ENCODE peak calls at places on chromosomes 16 and 17, in six cellular contexts. One of them, this sample, is unnamed.

GRCh38 chr16:88454315-88455057 is 1.4 kb downstream of the ZFPM1 start:
- DNase-seq in GM13977: no peak
- DNase-seq in amniotic epithelial cell: no peak
- DNase-seq in NCI-H2227 treated with DMSO at 0.1 percent for 48 hours: no peak
- DNase-seq in WTC11: no peak
- DNase-seq in CD8-positive, alpha-beta memory T cell: peak
- DNase-seq in this sample: no peak

GRCh38 chr17:74873874-74874614 is 1.2 kb upstream of the FDXR start:
- DNase-seq in GM13977: no peak
- DNase-seq in amniotic epithelial cell: no peak
- DNase-seq in NCI-H2227 treated with DMSO at 0.1 percent for 48 hours: peak
- DNase-seq in WTC11: no peak
- DNase-seq in CD8-positive, alpha-beta memory T cell: no peak
- DNase-seq in this sample: no peak

GRCh38 chr17:34628883-34629282 is 49.5 kb downstream of the TMEM132E start:
- DNase-seq in GM13977: no peak
- DNase-seq in amniotic epithelial cell: no peak
- DNase-seq in NCI-H2227 treated with DMSO at 0.1 percent for 48 hours: no peak
- DNase-seq in WTC11: no peak
- DNase-seq in CD8-positive, alpha-beta memory T cell: no peak
- DNase-seq in this sample: no peak

GRCh38 chr16:73058616-73059409 is 10.9 kb upstream of the ZFHX3 start:
- DNase-seq in GM13977: peak
- DNase-seq in amniotic epithelial cell: peak
- DNase-seq in NCI-H2227 treated with DMSO at 0.1 percent for 48 hours: peak
- DNase-seq in WTC11: peak
- DNase-seq in CD8-positive, alpha-beta memory T cell: no peak
- DNase-seq in this sample: peak

GRCh38 chr17:57641761-57642160 is 103.3 kb downstream of the CCDC182 start:
- DNase-seq in GM13977: no peak
- DNase-seq in amniotic epithelial cell: no peak
- DNase-seq in NCI-H2227 treated with DMSO at 0.1 percent for 48 hours: no peak
- DNase-seq in WTC11: no peak
- DNase-seq in CD8-positive, alpha-beta memory T cell: no peak
- DNase-seq in this sample: no peak

GRCh38 chr16:56189990-56190902 is 1.0 kb upstream of the GNAO1 start:
- DNase-seq in GM13977: no peak
- DNase-seq in amniotic epithelial cell: no peak
- DNase-seq in NCI-H2227 treated with DMSO at 0.1 percent for 48 hours: no peak
- DNase-seq in WTC11: no peak
- DNase-seq in CD8-positive, alpha-beta memory T cell: peak
- DNase-seq in this sample: peak

GRCh38 chr17:38960402-38960801 is 6.8 kb downstream of the FBXO47 start:
- DNase-seq in GM13977: no peak
- DNase-seq in amniotic epithelial cell: no peak
- DNase-seq in NCI-H2227 treated with DMSO at 0.1 percent for 48 hours: no peak
- DNase-seq in WTC11: no peak
- DNase-seq in CD8-positive, alpha-beta memory T cell: no peak
- DNase-seq in this sample: no peak

GRCh38 chr16:14244344-14245010 is 173.4 kb downstream of the MRTFB start:
- DNase-seq in GM13977: no peak
- DNase-seq in amniotic epithelial cell: peak
- DNase-seq in NCI-H2227 treated with DMSO at 0.1 percent for 48 hours: no peak
- DNase-seq in WTC11: no peak
- DNase-seq in CD8-positive, alpha-beta memory T cell: no peak
- DNase-seq in this sample: no peak

GRCh38 chr17:75551276-75551675 is 25.8 kb downstream of the LLGL2 start:
- DNase-seq in GM13977: no peak
- DNase-seq in amniotic epithelial cell: peak
- DNase-seq in NCI-H2227 treated with DMSO at 0.1 percent for 48 hours: no peak
- DNase-seq in WTC11: no peak
- DNase-seq in CD8-positive, alpha-beta memory T cell: no peak
- DNase-seq in this sample: no peak

GRCh38 chr16:1535391-1536291 is 2.2 kb downstream of the TMEM204 start:
- DNase-seq in GM13977: no peak
- DNase-seq in amniotic epithelial cell: no peak
- DNase-seq in NCI-H2227 treated with DMSO at 0.1 percent for 48 hours: no peak
- DNase-seq in WTC11: no peak
- DNase-seq in CD8-positive, alpha-beta memory T cell: peak
- DNase-seq in this sample: no peak

GRCh38 chr17:48561894-48562810 is 16.0 kb downstream of the HOXB4 start:
- DNase-seq in GM13977: no peak
- DNase-seq in amniotic epithelial cell: peak
- DNase-seq in NCI-H2227 treated with DMSO at 0.1 percent for 48 hours: no peak
- DNase-seq in WTC11: no peak
- DNase-seq in CD8-positive, alpha-beta memory T cell: peak
- DNase-seq in this sample: no peak

GRCh38 chr17:4509923-4510614 is 11.4 kb downstream of the SPNS2 start:
- DNase-seq in GM13977: no peak
- DNase-seq in amniotic epithelial cell: no peak
- DNase-seq in NCI-H2227 treated with DMSO at 0.1 percent for 48 hours: no peak
- DNase-seq in WTC11: no peak
- DNase-seq in CD8-positive, alpha-beta memory T cell: no peak
- DNase-seq in this sample: no peak

GRCh38 chr17:55210292-55210691 is 54.5 kb upstream of the HLF start:
- DNase-seq in GM13977: no peak
- DNase-seq in amniotic epithelial cell: no peak
- DNase-seq in NCI-H2227 treated with DMSO at 0.1 percent for 48 hours: no peak
- DNase-seq in WTC11: no peak
- DNase-seq in CD8-positive, alpha-beta memory T cell: no peak
- DNase-seq in this sample: no peak

GRCh38 chr17:58189436-58190146 is 2.9 kb upstream of the EPX start:
- DNase-seq in GM13977: no peak
- DNase-seq in amniotic epithelial cell: peak
- DNase-seq in NCI-H2227 treated with DMSO at 0.1 percent for 48 hours: no peak
- DNase-seq in WTC11: no peak
- DNase-seq in CD8-positive, alpha-beta memory T cell: no peak
- DNase-seq in this sample: no peak

GRCh38 chr16:25012525-25012991 is 2.6 kb downstream of the ARHGAP17 start:
- DNase-seq in GM13977: no peak
- DNase-seq in amniotic epithelial cell: peak
- DNase-seq in NCI-H2227 treated with DMSO at 0.1 percent for 48 hours: peak
- DNase-seq in WTC11: no peak
- DNase-seq in CD8-positive, alpha-beta memory T cell: no peak
- DNase-seq in this sample: no peak

GRCh38 chr17:75271955-75272847 is 1.2 kb upstream of the MIF4GD start:
- DNase-seq in GM13977: no peak
- DNase-seq in amniotic epithelial cell: no peak
- DNase-seq in NCI-H2227 treated with DMSO at 0.1 percent for 48 hours: no peak
- DNase-seq in WTC11: no peak
- DNase-seq in CD8-positive, alpha-beta memory T cell: peak
- DNase-seq in this sample: no peak

GRCh38 chr17:63675607-63676539 is 24.1 kb downstream of the LIMD2 start:
- DNase-seq in GM13977: no peak
- DNase-seq in amniotic epithelial cell: peak
- DNase-seq in NCI-H2227 treated with DMSO at 0.1 percent for 48 hours: no peak
- DNase-seq in WTC11: no peak
- DNase-seq in CD8-positive, alpha-beta memory T cell: no peak
- DNase-seq in this sample: no peak

GRCh38 chr17:33725675-33726271 is 432.7 kb upstream of the ASIC2 start:
- DNase-seq in GM13977: peak
- DNase-seq in amniotic epithelial cell: no peak
- DNase-seq in NCI-H2227 treated with DMSO at 0.1 percent for 48 hours: peak
- DNase-seq in WTC11: peak
- DNase-seq in CD8-positive, alpha-beta memory T cell: no peak
- DNase-seq in this sample: peak

GRCh38 chr17:67810464-67810863 is 14.8 kb upstream of the BPTF start:
- DNase-seq in GM13977: no peak
- DNase-seq in amniotic epithelial cell: no peak
- DNase-seq in NCI-H2227 treated with DMSO at 0.1 percent for 48 hours: no peak
- DNase-seq in WTC11: no peak
- DNase-seq in CD8-positive, alpha-beta memory T cell: no peak
- DNase-seq in this sample: no peak

GRCh38 chr16:17252064-17252463 is 218.7 kb downstream of the XYLT1 start:
- DNase-seq in GM13977: peak
- DNase-seq in amniotic epithelial cell: no peak
- DNase-seq in NCI-H2227 treated with DMSO at 0.1 percent for 48 hours: no peak
- DNase-seq in WTC11: no peak
- DNase-seq in CD8-positive, alpha-beta memory T cell: no peak
- DNase-seq in this sample: no peak

GRCh38 chr17:77325537-77325825 is 184.7 kb downstream of the SEC14L1 start:
- DNase-seq in GM13977: no peak
- DNase-seq in amniotic epithelial cell: no peak
- DNase-seq in NCI-H2227 treated with DMSO at 0.1 percent for 48 hours: no peak
- DNase-seq in WTC11: peak
- DNase-seq in CD8-positive, alpha-beta memory T cell: peak
- DNase-seq in this sample: no peak

GRCh38 chr17:32876414-32877163 is at the start of gene MYO1D:
- DNase-seq in GM13977: peak
- DNase-seq in amniotic epithelial cell: no peak
- DNase-seq in NCI-H2227 treated with DMSO at 0.1 percent for 48 hours: peak
- DNase-seq in WTC11: peak
- DNase-seq in CD8-positive, alpha-beta memory T cell: peak
- DNase-seq in this sample: peak

GRCh38 chr16:63945805-63946204 is 1176.1 kb downstream of the CDH11 start:
- DNase-seq in GM13977: no peak
- DNase-seq in amniotic epithelial cell: no peak
- DNase-seq in NCI-H2227 treated with DMSO at 0.1 percent for 48 hours: no peak
- DNase-seq in WTC11: no peak
- DNase-seq in CD8-positive, alpha-beta memory T cell: no peak
- DNase-seq in this sample: no peak

GRCh38 chr17:9839433-9839832 is 13.7 kb downstream of the GLP2R start:
- DNase-seq in GM13977: no peak
- DNase-seq in amniotic epithelial cell: peak
- DNase-seq in NCI-H2227 treated with DMSO at 0.1 percent for 48 hours: no peak
- DNase-seq in WTC11: peak
- DNase-seq in CD8-positive, alpha-beta memory T cell: no peak
- DNase-seq in this sample: no peak

GRCh38 chr17:64160378-64160777 is 30.4 kb upstream of the ERN1 start:
- DNase-seq in GM13977: no peak
- DNase-seq in amniotic epithelial cell: no peak
- DNase-seq in NCI-H2227 treated with DMSO at 0.1 percent for 48 hours: no peak
- DNase-seq in WTC11: no peak
- DNase-seq in CD8-positive, alpha-beta memory T cell: no peak
- DNase-seq in this sample: no peak

GRCh38 chr17:58219789-58220183 is 731 bp upstream of the MKS1 start:
- DNase-seq in GM13977: no peak
- DNase-seq in amniotic epithelial cell: no peak
- DNase-seq in NCI-H2227 treated with DMSO at 0.1 percent for 48 hours: no peak
- DNase-seq in WTC11: no peak
- DNase-seq in CD8-positive, alpha-beta memory T cell: no peak
- DNase-seq in this sample: no peak